ENCODE peak calls at places on chromosome 9, in six cellular contexts. E is spleen, Y is small intestine, U is heart left ventricle, P is RWPE2, C is endodermal cell. I is an unnamed sample. For H3K27me3, the result is how much of the 10 kb centered on the place peaks cover.

GRCh38 chr9:18352716-18353115 is 121.2 kb upstream of the ADAMTSL1 start:
- DNase-seq in E (no peak), P (no peak), C (no peak), U (no peak), Y (no peak), I (no peak)

GRCh38 chr9:112278152-112278551 is 55.3 kb downstream of the PTBP3 start:
- DNase-seq in Y (no peak), U (no peak), E (no peak), C (no peak), P (no peak), I (no peak)

GRCh38 chr9:18662320-18662719 is 188.4 kb downstream of the ADAMTSL1 start:
- DNase-seq in C (no peak), E (no peak), Y (no peak), U (no peak), P (no peak), I (no peak)

GRCh38 chr9:132989414-132989996 is 11.0 kb downstream of the GFI1B start:
- DNase-seq in E (no peak), U (no peak), P (no peak), Y (no peak), C (no peak), I (peak)

GRCh38 chr9:105329729-105330082 is 85.3 kb downstream of the SLC44A1 start:
- DNase-seq in E (no peak), P (no peak), U (no peak), Y (no peak), C (no peak), I (no peak)

GRCh38 chr9:18036364-18036896 is 437.5 kb upstream of the ADAMTSL1 start:
- DNase-seq in C (no peak), P (no peak), U (no peak), Y (no peak), E (no peak), I (no peak)

GRCh38 chr9:97905228-97905627 is 17.1 kb downstream of the TRMO start:
- DNase-seq in P (no peak), E (no peak), Y (peak), C (no peak), U (no peak), I (no peak)

GRCh38 chr9:7973123-7973522 is 173.5 kb upstream of the DMAC1 start:
- DNase-seq in E (no peak), C (no peak), P (no peak), U (no peak), Y (no peak), I (no peak)

GRCh38 chr9:27499481-27499880 is 24.6 kb upstream of the IFNK start:
- DNase-seq in Y (no peak), C (no peak), P (no peak), U (no peak), E (no peak), I (no peak)

DNA sequence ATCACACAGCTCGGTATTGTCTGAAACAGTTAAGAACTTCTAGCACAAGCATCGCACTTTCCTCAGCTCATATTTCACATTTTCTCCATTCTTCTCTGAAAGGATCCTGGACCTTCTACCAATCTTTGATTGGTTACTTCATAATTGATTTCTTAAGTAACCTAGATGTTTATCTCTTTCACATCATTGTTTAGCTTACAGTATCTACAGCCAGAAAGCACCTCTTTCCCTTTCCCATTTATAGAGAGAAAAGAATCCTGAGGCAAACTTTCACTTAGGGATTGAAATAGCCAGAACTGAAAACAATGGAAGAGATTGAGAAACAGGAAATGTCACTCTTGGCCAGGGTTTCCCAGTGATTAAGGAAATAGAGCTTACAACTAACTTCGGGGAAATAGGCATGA is 2.5 kb downstream of the IL33 start:
- DNase-seq in P (no peak), U (no peak), E (no peak), Y (no peak), C (no peak), I (no peak)
- H3K4me3 ChIP-seq in P (no peak), U (peak), E (no peak), Y (no peak), C (no peak), I (no peak)

GRCh38 chr9:69579032-69579748 is 93.0 kb downstream of the APBA1 start:
- DNase-seq in Y (peak), U (no peak), C (no peak), E (no peak), P (no peak), I (peak)
- H3K27me3 ChIP-seq in Y (under half), U (under half), C (half or more), E (under half), P (under half), I (under half)

GRCh38 chr9:114389612-114390368 is 2.0 kb upstream of the AKNA start:
- DNase-seq in U (no peak), P (no peak), C (peak), Y (no peak), E (peak), I (no peak)
- H3K4me3 ChIP-seq in U (no peak), P (no peak), C (no peak), Y (no peak), E (no peak), I (no peak)

DNA sequence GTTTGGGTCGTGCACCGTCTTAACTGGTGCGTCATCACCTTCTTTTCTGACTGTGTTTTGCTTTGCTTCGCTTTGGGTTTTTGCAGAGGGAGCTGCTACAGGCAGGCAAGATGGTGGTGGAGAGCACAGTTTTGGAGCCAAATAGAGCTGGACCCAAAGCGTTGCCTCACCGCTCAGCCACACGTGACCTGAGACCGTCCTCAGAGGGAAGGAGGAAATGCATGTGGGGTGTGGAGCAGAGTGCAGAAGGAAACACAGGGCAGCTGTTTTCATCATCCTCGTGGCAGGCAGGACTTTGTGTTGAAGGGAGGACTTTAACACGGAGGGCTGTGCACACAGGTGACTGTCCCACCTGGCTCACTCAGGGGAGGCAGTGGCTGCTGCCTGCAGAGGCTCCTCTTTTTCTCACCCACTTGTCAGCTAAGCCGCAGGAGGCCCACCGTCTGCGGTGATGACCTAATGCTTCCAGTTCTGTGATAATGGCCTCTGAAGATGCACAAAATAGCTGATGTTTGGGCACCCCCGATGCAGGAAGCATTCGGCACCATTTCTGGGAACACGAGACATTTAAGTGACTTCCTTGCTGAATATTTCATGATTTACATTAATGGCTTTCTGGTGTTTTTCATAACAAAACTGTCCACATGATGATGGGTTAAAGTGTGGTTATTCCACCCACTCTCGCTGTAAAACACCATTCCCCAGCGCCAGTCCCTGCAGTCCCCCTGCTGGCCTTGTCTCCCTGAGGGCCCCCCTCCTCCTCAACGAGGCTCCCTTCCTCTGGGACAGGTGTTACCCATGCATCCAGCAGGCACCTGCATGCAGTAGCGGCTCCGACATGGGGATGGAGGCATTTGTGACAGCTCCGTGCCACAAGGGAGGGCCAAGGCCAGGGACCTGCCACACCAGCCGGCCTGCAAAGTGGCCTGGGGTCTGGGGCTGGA is 12.4 kb upstream of the UBAC1 start:
- DNase-seq in E (peak), U (no peak), P (no peak), Y (no peak), C (peak), I (peak)
- H3K27me3 ChIP-seq in E (under half), U (under half), P (under half), Y (under half), C (under half), I (under half)

DNA sequence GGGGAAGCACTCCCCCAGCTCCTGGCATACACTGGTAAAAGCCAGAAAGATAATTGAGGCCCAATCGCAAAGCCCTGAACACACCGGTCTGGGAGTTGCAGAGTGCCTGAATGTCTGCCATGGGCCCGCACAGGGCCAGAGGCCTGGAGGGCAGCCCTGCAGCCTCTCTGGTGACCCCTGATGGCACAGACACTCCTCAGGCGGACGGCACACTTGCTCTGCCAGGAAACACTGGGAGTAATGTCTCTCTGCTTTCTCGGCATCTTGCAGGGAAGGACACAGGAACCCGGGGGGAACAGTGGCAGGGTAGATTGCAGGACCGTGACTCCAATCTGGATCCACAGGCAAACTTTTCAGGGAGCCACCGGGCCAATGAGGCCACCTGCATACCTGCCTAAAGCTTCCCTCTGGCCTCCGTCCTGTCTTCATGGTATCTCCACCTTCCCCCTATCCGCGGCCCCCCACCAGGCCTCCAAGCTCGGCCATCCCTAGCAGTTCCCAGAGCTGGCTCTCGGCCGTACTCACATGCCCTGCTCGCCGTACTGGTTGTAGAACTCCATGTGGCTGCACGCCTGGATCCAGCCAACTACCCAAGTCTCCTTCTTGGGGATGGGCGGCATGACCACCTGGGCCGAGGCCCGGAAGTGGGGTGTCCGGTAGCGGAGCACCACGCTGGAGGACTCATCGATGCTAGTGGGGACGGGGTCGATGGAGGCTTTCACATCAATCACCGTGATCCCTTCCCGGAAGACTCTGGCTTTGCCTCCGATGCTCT is 791 bp downstream of the FAM78A start:
- DNase-seq in P (no peak), U (peak), Y (no peak), E (peak), C (peak), I (peak)
- H3K4me3 ChIP-seq in P (no peak), U (peak), Y (peak), E (peak), C (no peak), I (no peak)

GRCh38 chr9:116480700-116481099 is 206.4 kb upstream of the TRIM32 start:
- DNase-seq in E (no peak), C (no peak), P (no peak), Y (no peak), U (no peak), I (no peak)

GRCh38 chr9:116483622-116484482 is 203.3 kb upstream of the TRIM32 start:
- DNase-seq in E (no peak), Y (no peak), C (no peak), P (no peak), U (no peak), I (no peak)

GRCh38 chr9:116488373-116488772 is 198.7 kb upstream of the TRIM32 start:
- DNase-seq in Y (no peak), U (no peak), E (no peak), C (no peak), P (no peak), I (no peak)

GRCh38 chr9:116482740-116483139 is 204.4 kb upstream of the TRIM32 start:
- DNase-seq in Y (no peak), U (peak), C (peak), E (no peak), P (no peak), I (peak)

GRCh38 chr9:116484483-116484776 is 202.7 kb upstream of the TRIM32 start:
- DNase-seq in E (no peak), P (no peak), C (no peak), Y (no peak), U (no peak), I (no peak)
- H3K27me3 ChIP-seq in E (under half), P (under half), C (under half), Y (under half), U (under half), I (under half)

GRCh38 chr9:22682536-22683392 is 236.1 kb downstream of the DMRTA1 start:
- DNase-seq in P (no peak), C (no peak), U (no peak), Y (no peak), E (no peak), I (no peak)
- H3K4me3 ChIP-seq in P (no peak), C (no peak), U (no peak), Y (no peak), E (no peak), I (no peak)

GRCh38 chr9:91423785-91424402 is at the start of gene NFIL3:
- DNase-seq in C (peak), Y (peak), U (peak), E (peak), P (no peak), I (peak)
- H3K27me3 ChIP-seq in C (under half), Y (under half), U (under half), E (under half), P (under half), I (under half)

DNA sequence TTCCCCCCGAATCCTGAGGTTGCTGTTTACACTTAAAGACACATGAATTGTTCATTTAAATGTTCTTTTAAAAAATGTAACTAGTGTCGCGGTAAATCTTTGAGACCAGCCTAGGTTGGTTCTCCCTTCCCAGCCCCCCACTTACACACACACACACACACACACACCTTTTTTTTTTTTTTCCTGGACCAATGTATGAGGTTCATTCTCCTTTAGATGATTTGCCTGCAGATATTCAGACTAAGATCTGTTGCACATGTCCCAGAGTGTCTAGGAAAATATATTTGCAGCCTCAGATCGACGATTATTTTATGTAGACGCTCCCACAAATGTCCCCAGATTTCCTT is 4.4 kb upstream of the ELAVL2 start:
- DNase-seq in C (no peak), Y (no peak), P (no peak), U (no peak), E (no peak), I (no peak)
- H3K4me3 ChIP-seq in C (peak), Y (no peak), P (no peak), U (no peak), E (no peak), I (peak)

GRCh38 chr9:134863306-134863902 is 17.2 kb upstream of the FCN2 start:
- DNase-seq in C (peak), Y (no peak), P (no peak), U (peak), E (peak), I (peak)
- H3K27me3 ChIP-seq in C (under half), Y (under half), P (under half), U (under half), E (under half), I (under half)

I was measured in H7.